ENCODE peak calls at places on chromosome 16, in five cellular contexts. S, R, U, I and V are unnamed samples.
A peak's percentile ranks its signal among the peaks of the same experiment; 100 is the strongest.

GRCh38 chr16:591892-592517 is 2.1 kb downstream of the RAB40C start:
- DNase-seq in S (no peak), R (no peak), U (no peak), I (no peak), V (no peak)

GRCh38 chr16:63467513-63467912 is 1431.3 kb upstream of the CDH8 start:
- DNase-seq in S (no peak), R (no peak), U (no peak), I (no peak), V (no peak)

GRCh38 chr16:49600976-49601375 is 227.4 kb downstream of the C16orf78 start:
- DNase-seq in S (no peak), R (no peak), U (no peak), I (no peak), V (no peak)

GRCh38 chr16:48318630-48319029 is 66.6 kb downstream of the SIAH1 start:
- DNase-seq in S (no peak), R (no peak), U (no peak), I (peak; percentile 78), V (no peak)

GRCh38 chr16:30741461-30741914 is 6.7 kb upstream of the PHKG2 start:
- DNase-seq in S (peak; percentile 88), R (no peak), U (no peak), I (peak; percentile 60), V (no peak)

GRCh38 chr16:85055503-85056210 is 28.1 kb downstream of the KIAA0513 start:
- DNase-seq in S (no peak), R (peak; percentile 37), U (peak; percentile 57), I (no peak), V (peak; percentile 59)

GRCh38 chr16:79359082-79359481 is 241.5 kb downstream of the MAF start:
- DNase-seq in S (no peak), R (no peak), U (no peak), I (no peak), V (no peak)

GRCh38 chr16:81214745-81215166 is 23.7 kb upstream of the BCO1 start:
- DNase-seq in S (peak; percentile 59), R (no peak), U (no peak), I (peak; percentile 77), V (no peak)

GRCh38 chr16:77599793-77600415 is 122.4 kb upstream of the NUDT7 start:
- DNase-seq in S (peak; percentile 56), R (no peak), U (no peak), I (peak; percentile 57), V (no peak)

GRCh38 chr16:54370653-54371052 is 84.1 kb upstream of the IRX3 start:
- DNase-seq in S (no peak), R (no peak), U (no peak), I (peak; percentile 32), V (peak; percentile 19)

GRCh38 chr16:17206712-17207111 is 264.0 kb downstream of the XYLT1 start:
- DNase-seq in S (no peak), R (no peak), U (no peak), I (no peak), V (no peak)

GRCh38 chr16:9072806-9073341 is 18.6 kb upstream of the HAPSTR1 start:
- DNase-seq in S (no peak), R (no peak), U (peak; percentile 23), I (no peak), V (no peak)

GRCh38 chr16:70685938-70686375 is at the start of gene MTSS2:
- DNase-seq in S (peak; percentile 71), R (peak; percentile 90), U (no peak), I (peak; percentile 92), V (peak; percentile 87)

GRCh38 chr16:8936421-8936820 is 27.3 kb downstream of the USP7 start:
- DNase-seq in S (peak; percentile 56), R (no peak), U (peak; percentile 70), I (peak; percentile 87), V (no peak)